ENCODE peak calls at places on chromosomes 13 and 19, in six cellular contexts. Z is HL-60; B is NCI-H1092; S is activated B cell treated with CpG ODN at 0.5 μM for 24 hours; R is Jurkat, Clone E6-1; C is adrenal gland. W is an unnamed sample.

GRCh38 chr19:6887326-6887725 is at the start of gene ADGRE1:
- DNase-seq in C (peak; percentile 53), S (no peak), R (no peak), B (no peak), Z (peak; percentile 84), W (no peak)

GRCh38 chr19:42076375-42076944 is 494 bp downstream of the ZNF574 start:
- DNase-seq in C (peak; percentile 64), Z (no peak), S (peak; percentile 68), B (no peak), R (no peak), W (no peak)

GRCh38 chr19:39038098-39038497 is 5.7 kb upstream of the FBXO27 start:
- DNase-seq in S (no peak), Z (no peak), B (no peak), C (no peak), R (no peak), W (peak; percentile 85)

GRCh38 chr19:10105241-10106099 is 692 bp upstream of the PPAN start:
- DNase-seq in B (no peak), Z (peak; percentile 76), C (no peak), R (no peak), S (no peak), W (no peak)

GRCh38 chr19:41701401-41702075 is 6.9 kb upstream of the CEACAM5 start:
- DNase-seq in R (no peak), S (no peak), C (peak; percentile 13), Z (peak; percentile 23), B (peak; percentile 32), W (peak; percentile 82)

GRCh38 chr13:27905650-27906049 is 14.2 kb upstream of the PDX1 start:
- DNase-seq in S (no peak), C (no peak), B (no peak), Z (no peak), R (no peak), W (no peak)

GRCh38 chr13:43783820-43784219 is 3.0 kb downstream of the ENOX1 start:
- DNase-seq in R (no peak), C (no peak), Z (no peak), S (no peak), B (peak; percentile 49), W (no peak)

GRCh38 chr19:17847538-17848366 is at the start of gene JAK3:
- DNase-seq in C (no peak), B (peak; percentile 21), R (peak; percentile 55), S (peak; percentile 79), Z (no peak), W (peak; percentile 97)

GRCh38 chr19:36488816-36489138 is 584 bp downstream of the ZNF566 start:
- DNase-seq in C (peak; percentile 69), S (no peak), B (peak; percentile 23), R (peak; percentile 56), Z (peak; percentile 49), W (no peak)

GRCh38 chr19:3507371-3508120 is 1.4 kb downstream of the FZR1 start:
- DNase-seq in Z (no peak), B (no peak), S (no peak), C (peak; percentile 77), R (no peak), W (peak; percentile 83)

GRCh38 chr13:32902898-32903297 is 113.3 kb upstream of the KL start:
- DNase-seq in Z (no peak), C (peak; percentile 64), R (no peak), B (no peak), S (no peak), W (peak; percentile 78)

GRCh38 chr19:31616031-31616430 is 266.8 kb upstream of the TSHZ3 start:
- DNase-seq in S (no peak), Z (no peak), B (no peak), C (no peak), R (no peak), W (no peak)

GRCh38 chr13:99392126-99392805 is 85.1 kb upstream of the GPR183 start:
- DNase-seq in C (peak; percentile 46), R (no peak), S (no peak), B (no peak), Z (no peak), W (no peak)

GRCh38 chr19:3284759-3285646 is 60.5 kb downstream of the CELF5 start:
- DNase-seq in S (peak; percentile 22), B (no peak), C (peak; percentile 59), Z (peak; percentile 55), R (no peak), W (peak; percentile 100)

GRCh38 chr13:28046981-28047380 is 53.4 kb downstream of the FLT3 start:
- DNase-seq in C (no peak), R (no peak), Z (no peak), S (no peak), B (no peak), W (no peak)

GRCh38 chr19:27846944-27847343 is 1366.0 kb downstream of the UQCRFS1 start:
- DNase-seq in Z (peak; percentile 2), B (no peak), R (no peak), C (no peak), S (no peak), W (peak; percentile 50)

GRCh38 chr19:14718522-14719113 is 28.8 kb downstream of the ZNF333 start:
- DNase-seq in B (no peak), S (no peak), R (no peak), C (no peak), Z (no peak), W (peak; percentile 23)

GRCh38 chr19:54062643-54063042 is 1.1 kb downstream of the VSTM1 start:
- DNase-seq in R (no peak), Z (peak; percentile 89), C (no peak), S (no peak), B (no peak), W (no peak)

GRCh38 chr19:2428027-2428690 is 773 bp upstream of the TIMM13 start:
- DNase-seq in R (no peak), S (no peak), C (peak; percentile 76), B (peak; percentile 29), Z (no peak), W (peak; percentile 82)

GRCh38 chr19:8333771-8334457 is 9.1 kb downstream of the KANK3 start:
- DNase-seq in B (no peak), S (no peak), Z (no peak), R (no peak), C (no peak), W (peak; percentile 82)

GRCh38 chr19:2603320-2603719 is 99.2 kb downstream of the GNG7 start:
- DNase-seq in S (no peak), B (no peak), Z (no peak), C (no peak), R (no peak), W (peak; percentile 77)

GRCh38 chr19:49133621-49134454 is 14.5 kb downstream of the PPFIA3 start:
- DNase-seq in Z (no peak), C (peak; percentile 88), B (no peak), R (no peak), S (no peak), W (peak; percentile 95)

GRCh38 chr19:35055715-35056179 is 14.2 kb downstream of the HPN start:
- DNase-seq in C (no peak), S (no peak), R (no peak), Z (no peak), B (no peak), W (peak; percentile 96)

GRCh38 chr19:45527731-45528130 is 20.5 kb downstream of the VASP start:
- DNase-seq in Z (no peak), S (no peak), R (no peak), C (no peak), B (no peak), W (peak; percentile 74)

GRCh38 chr19:38727868-38728660 is 16.2 kb downstream of the CAPN12 start:
- DNase-seq in S (no peak), R (no peak), B (no peak), C (peak; percentile 91), Z (peak; percentile 16), W (no peak)

GRCh38 chr19:3555653-3556422 is 1.5 kb downstream of the MFSD12 start:
- DNase-seq in B (no peak), S (no peak), R (no peak), Z (no peak), C (no peak), W (no peak)

GRCh38 chr19:8678244-8678807 is 20.3 kb downstream of the ACTL9 start:
- DNase-seq in S (no peak), C (no peak), Z (no peak), R (no peak), B (no peak), W (no peak)

GRCh38 chr13:64446372-64446771 is 2783.8 kb downstream of the PCDH9 start:
- DNase-seq in S (no peak), Z (no peak), R (no peak), B (no peak), C (no peak), W (no peak)

GRCh38 chr13:79258489-79258888 is 147.6 kb downstream of the RBM26 start:
- DNase-seq in Z (peak; percentile 87), B (no peak), R (no peak), S (no peak), C (no peak), W (no peak)

GRCh38 chr19:827710-828321 is at the start of gene AZU1:
- DNase-seq in B (no peak), R (no peak), C (no peak), Z (peak; percentile 90), S (no peak), W (no peak)

GRCh38 chr13:84896128-84896527 is 903.1 kb downstream of the SLITRK6 start:
- DNase-seq in B (peak; percentile 34), S (no peak), C (no peak), R (peak; percentile 60), Z (peak; percentile 34), W (peak; percentile 79)

GRCh38 chr19:16589917-16590316 is 17.7 kb upstream of the SLC35E1 start:
- DNase-seq in R (no peak), B (peak; percentile 7), Z (peak; percentile 20), C (no peak), S (no peak), W (no peak)

GRCh38 chr13:48783181-48783630 is 129.5 kb downstream of the CYSLTR2 start:
- DNase-seq in R (no peak), S (no peak), B (no peak), C (peak; percentile 88), Z (peak; percentile 98), W (no peak)

GRCh38 chr13:107574517-107575215 is 640.7 kb downstream of the LIG4 start:
- DNase-seq in R (no peak), S (no peak), C (no peak), Z (no peak), B (no peak), W (no peak)

GRCh38 chr13:99191900-99192399 is 8.7 kb upstream of the UBAC2 start:
- DNase-seq in B (no peak), R (no peak), S (no peak), C (no peak), Z (peak; percentile 45), W (no peak)

GRCh38 chr19:55257461-55258411 is 1.1 kb downstream of the PPP6R1 start:
- DNase-seq in Z (peak; percentile 64), B (no peak), S (peak; percentile 33), C (no peak), R (no peak), W (peak; percentile 68)

GRCh38 chr19:21581646-21582045 is 76.2 kb downstream of the ZNF429 start:
- DNase-seq in C (no peak), B (no peak), R (no peak), Z (no peak), S (no peak), W (no peak)

GRCh38 chr19:2345794-2346663 is 14.0 kb upstream of the TMPRSS9 start:
- DNase-seq in Z (no peak), B (no peak), S (no peak), R (no peak), C (no peak), W (no peak)

W was measured in endodermal cell.